ENCODE peak calls at places on chromosomes 3 and 15, in seven cellular contexts. E, P, R, B, U, Y and J are unnamed samples.

GRCh38 chr3:30017882-30018281 is 588.5 kb upstream of the TGFBR2 start:
- DNase-seq in B (no peak), R (no peak), E (no peak), Y (no peak), P (no peak), U (no peak), J (no peak)

GRCh38 chr3:13976469-13976868 is 96.6 kb upstream of the WNT7A start:
- DNase-seq in R (no peak), P (no peak), B (no peak), Y (no peak), E (no peak), U (no peak), J (no peak)

GRCh38 chr3:48689384-48689783 is 3.7 kb upstream of the NCKIPSD start:
- DNase-seq in E (no peak), P (no peak), U (no peak), R (no peak), B (no peak), Y (no peak), J (no peak)

GRCh38 chr15:52678036-52678467 is 1.1 kb downstream of the ATOSA start:
- DNase-seq in B (no peak), Y (peak; percentile 69), R (no peak), U (peak; percentile 15), E (peak; percentile 35), P (peak; percentile 3), J (peak; percentile 65)

GRCh38 chr3:112605285-112605684 is 35.7 kb downstream of the CCDC80 start:
- DNase-seq in Y (peak; percentile 16), P (no peak), E (no peak), B (no peak), U (no peak), R (no peak), J (peak; percentile 99)

GRCh38 chr15:57025264-57025939 is 107.0 kb downstream of the TCF12 start:
- DNase-seq in Y (no peak), B (no peak), U (no peak), P (no peak), E (no peak), R (no peak), J (peak; percentile 78)

GRCh38 chr3:30112904-30113484 is 493.4 kb upstream of the TGFBR2 start:
- DNase-seq in B (no peak), U (no peak), P (no peak), E (peak; percentile 58), Y (no peak), R (peak; percentile 23), J (peak; percentile 59)

GRCh38 chr3:140545197-140545596 is 132.7 kb upstream of the TRIM42 start:
- DNase-seq in B (no peak), P (no peak), E (no peak), Y (no peak), R (no peak), U (no peak), J (no peak)

GRCh38 chr15:79329186-79329611 is 18.3 kb downstream of the TMED3 start:
- DNase-seq in R (no peak), B (no peak), U (no peak), Y (no peak), E (peak; percentile 37), P (no peak), J (peak; percentile 68)

DNA sequence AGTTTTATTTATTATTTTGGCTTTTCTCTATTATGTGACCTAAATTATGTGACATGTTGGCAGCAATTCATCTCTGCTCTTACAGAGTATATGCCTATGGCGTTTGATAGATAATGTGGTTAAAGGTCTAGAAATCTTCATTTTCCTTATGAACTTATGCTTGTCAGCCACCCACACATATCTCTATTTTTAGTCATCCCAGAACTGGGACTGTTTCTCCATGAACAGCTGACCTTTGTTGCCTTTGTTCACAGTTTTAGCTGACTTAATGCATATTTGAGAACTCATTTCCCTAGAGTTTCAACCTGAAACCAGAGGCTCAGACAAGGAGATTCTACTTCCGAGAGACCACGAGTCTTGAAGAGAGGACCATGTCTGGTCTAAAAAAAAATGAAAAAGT is 176.5 kb downstream of the RAP2B start:
- DNase-seq in B (no peak), U (no peak), E (no peak), R (no peak), Y (no peak), P (no peak), J (peak; percentile 59)
- H3K4me2 ChIP-seq in B (no peak overlapping the region), U (peak overlapping the region; percentile 41), E (no peak overlapping the region), R (no peak overlapping the region), Y (no peak overlapping the region), P (no peak overlapping the region), J (no peak overlapping the region)

DNA sequence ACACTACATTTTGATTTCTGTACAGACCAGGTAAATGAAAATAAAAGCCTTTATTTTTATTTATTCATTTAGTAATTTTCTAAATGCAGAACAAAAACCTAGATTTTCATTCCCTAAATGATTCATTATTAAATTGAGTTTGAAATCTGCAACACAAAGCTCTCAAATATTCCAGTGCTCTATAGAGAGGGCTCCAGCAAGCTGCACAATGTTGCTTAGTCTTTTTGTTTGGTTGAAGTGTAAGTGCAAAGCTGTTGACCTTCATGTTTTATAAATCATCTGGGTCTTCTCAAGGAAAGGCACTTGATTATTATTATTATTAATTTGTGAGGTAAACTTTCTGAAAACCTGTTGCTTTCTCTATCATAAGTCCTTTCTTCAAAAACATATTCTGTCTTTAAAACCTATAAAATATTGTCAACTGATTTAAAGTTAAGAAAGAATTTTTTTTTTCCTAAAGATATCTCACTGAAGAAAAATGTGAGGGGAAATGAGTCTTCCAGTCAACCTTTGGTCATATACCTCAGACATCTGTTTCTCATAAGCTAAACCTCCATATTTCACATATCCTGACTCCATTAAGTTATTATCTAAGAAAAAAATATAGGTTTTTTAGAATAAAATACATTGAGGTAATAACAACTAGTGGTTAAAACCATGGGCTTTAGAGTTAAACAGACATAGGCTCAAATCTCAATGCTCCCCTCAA is 100.7 kb downstream of the ZIC4 start:
- DNase-seq in Y (no peak), B (no peak), P (no peak), R (no peak), E (no peak), U (no peak), J (peak; percentile 76)
- TF ChIP-seq RAD21 in Y (no peak), B (no peak), P (no peak), R (no peak), E (no peak), U (no peak), J (no peak)

GRCh38 chr15:88664151-88664778 is 25.4 kb downstream of the ISG20 start:
- DNase-seq in U (no peak), B (no peak), E (no peak), Y (no peak), R (no peak), P (no peak), J (no peak)
- H2AFZ ChIP-seq in U (no peak overlapping the region), B (no peak overlapping the region), E (no peak overlapping the region), Y (no peak overlapping the region), R (no peak overlapping the region), P (no peak overlapping the region), J (no peak overlapping the region)

DNA sequence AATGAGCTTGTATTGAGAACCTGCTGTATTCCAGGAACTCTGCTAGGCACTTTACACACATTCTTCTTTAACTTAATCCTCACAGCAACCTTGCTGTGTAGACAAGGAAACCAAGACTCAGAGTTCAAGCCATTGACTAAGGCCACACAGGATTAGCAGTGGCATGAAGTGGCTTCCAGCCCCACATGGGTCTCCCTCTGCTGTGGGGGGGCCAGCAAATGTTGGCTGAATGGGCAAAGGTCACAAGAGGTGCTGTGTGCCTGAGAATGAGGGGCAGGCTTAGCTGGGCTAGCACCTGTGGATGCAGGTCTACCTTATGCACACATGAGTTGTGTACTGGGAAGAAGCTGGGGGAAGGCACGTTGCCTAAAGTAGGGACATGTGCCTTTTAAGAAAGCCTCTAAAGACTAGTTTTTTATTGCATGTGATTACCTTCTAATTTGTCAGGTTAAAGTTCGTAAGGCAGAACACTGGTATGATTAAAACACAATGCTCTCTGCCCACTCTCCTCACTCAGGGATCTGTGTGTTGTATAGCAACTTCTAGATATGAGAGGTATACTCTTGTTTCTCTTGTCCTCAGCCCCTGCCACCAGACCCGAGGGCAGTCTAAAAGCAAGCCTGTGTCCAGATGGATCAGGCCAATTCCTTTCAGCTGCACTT is 10.9 kb downstream of the BAHD1 start:
- DNase-seq in P (no peak), E (no peak), U (no peak), R (no peak), Y (no peak), B (no peak), J (no peak)
- H3K4me2 ChIP-seq in P (no peak overlapping the region), E (peak overlapping the region; percentile 54), U (no peak overlapping the region), R (no peak overlapping the region), Y (no peak overlapping the region), B (peak overlapping the region; percentile 31), J (no peak overlapping the region)

DNA sequence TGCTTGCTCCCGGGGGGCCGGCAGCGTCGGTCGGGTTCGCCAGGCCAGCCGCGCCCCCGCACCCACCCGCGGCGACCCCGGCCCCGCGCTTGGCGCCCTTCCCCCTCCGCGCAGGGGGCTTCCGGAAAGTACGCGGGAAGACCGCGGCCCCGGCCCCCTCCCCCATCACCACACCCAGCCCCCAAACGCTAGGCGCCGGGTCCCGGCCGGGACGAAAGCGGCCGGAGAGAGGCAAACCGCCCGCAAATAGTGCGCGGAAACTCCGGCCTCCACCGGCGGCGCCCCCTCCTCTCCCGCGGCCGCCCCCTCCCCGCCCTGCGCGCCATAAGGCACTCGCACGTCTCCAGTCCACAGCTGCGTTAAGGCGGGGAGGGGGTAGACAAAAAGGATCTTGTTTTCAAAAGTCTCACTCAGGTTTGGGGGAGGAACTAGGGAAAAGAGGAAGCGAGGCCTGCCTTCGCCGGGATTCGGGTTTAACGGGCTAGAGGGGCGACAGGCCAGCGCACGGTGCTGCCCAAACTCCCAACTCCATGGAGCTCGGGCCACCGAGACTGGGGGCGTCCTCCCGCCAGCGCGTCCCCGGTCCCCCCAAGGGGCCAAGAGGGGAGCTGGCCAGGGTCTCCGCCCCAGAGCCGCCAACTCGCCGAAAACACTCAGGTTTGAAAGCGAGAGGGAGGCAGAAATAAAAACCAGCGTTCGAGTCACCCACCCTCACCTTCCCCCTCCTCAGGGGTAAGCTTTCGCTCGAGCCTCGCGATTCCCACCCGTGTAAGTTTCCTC is 1.8 kb downstream of the ANP32A start:
- DNase-seq in Y (peak; percentile 74), R (no peak), U (peak; percentile 61), B (no peak), E (peak; percentile 24), P (no peak), J (no peak)
- TF ChIP-seq RAD21 in Y (no peak), R (no peak), U (no peak), B (no peak), E (no peak), P (no peak), J (no peak)

GRCh38 chr3:12556723-12557471 is at the start of gene MKRN2:
- DNase-seq in E (peak; percentile 64), B (peak; percentile 33), P (peak; percentile 70), Y (peak; percentile 95), U (peak; percentile 92), R (peak; percentile 71), J (peak; percentile 78)
- H2AFZ ChIP-seq in E (peak within 1 kb of the TSS; percentile 99), B (peak within 1 kb of the TSS; percentile 96), P (peak within 1 kb of the TSS; percentile 98), Y (peak within 1 kb of the TSS; percentile 98), U (peak within 1 kb of the TSS; percentile 94), R (peak within 1 kb of the TSS; percentile 96), J (peak within 1 kb of the TSS; percentile 97)